ENCODE peak calls at places on chromosomes 16 and 17, in four cellular contexts. J is substantia nigra, P is activated gamma-delta T cell treated with Interleukin-2 at 50 U/mL for 16 hours, R is naive B cell. G is an unnamed sample.

GRCh38 chr17:55168970-55169687 is 95.6 kb upstream of the HLF start:
- DNase-seq in R (peak; percentile 31), P (no peak), J (no peak), G (no peak)

GRCh38 chr17:82592751-82593589 is 55.3 kb downstream of the WDR45B start:
- DNase-seq in J (peak; percentile 83), R (peak; percentile 65), P (peak; percentile 57), G (peak; percentile 67)

GRCh38 chr17:5706835-5707234 is 122.5 kb upstream of the NLRP1 start:
- DNase-seq in P (peak; percentile 55), J (peak; percentile 56), R (peak; percentile 46), G (peak; percentile 35)

GRCh38 chr17:76199466-76199865 is 40.8 kb downstream of the RNF157 start:
- DNase-seq in P (peak; percentile 41), R (no peak), J (no peak), G (no peak)

GRCh38 chr17:77117415-77117814 is 23.4 kb upstream of the SEC14L1 start:
- DNase-seq in P (no peak), R (no peak), J (no peak), G (no peak)

GRCh38 chr17:48121921-48122650 is 14.5 kb downstream of the SNX11 start:
- DNase-seq in J (peak; percentile 28), P (no peak), R (no peak), G (no peak)

GRCh38 chr17:45038771-45039634 is 12.4 kb downstream of the DCAKD start:
- DNase-seq in R (no peak), J (no peak), P (no peak), G (no peak)

GRCh38 chr16:19578378-19578851 is 22.9 kb downstream of the VPS35L start:
- DNase-seq in J (peak; percentile 86), P (no peak), R (no peak), G (no peak)

GRCh38 chr16:49652441-49653175 is 203.3 kb downstream of the ZNF423 start:
- DNase-seq in P (no peak), J (no peak), R (no peak), G (no peak)

GRCh38 chr17:36942031-36942599 is 4.8 kb downstream of the LHX1 start:
- DNase-seq in J (no peak), P (no peak), R (no peak), G (no peak)

GRCh38 chr16:77599793-77600415 is 122.4 kb upstream of the NUDT7 start:
- DNase-seq in R (no peak), P (no peak), J (no peak), G (no peak)

GRCh38 chr16:67278773-67279295 is 498 bp upstream of the PLEKHG4 start:
- DNase-seq in P (peak; percentile 29), R (no peak), J (peak; percentile 21), G (peak; percentile 39)

GRCh38 chr17:82328141-82328993 is 5.2 kb downstream of the SECTM1 start:
- DNase-seq in P (no peak), J (no peak), R (no peak), G (peak; percentile 91)

GRCh38 chr16:27529962-27530361 is 19.8 kb downstream of the GTF3C1 start:
- DNase-seq in R (no peak), P (no peak), J (peak; percentile 29), G (no peak)

GRCh38 chr16:2250652-2251280 is 621 bp downstream of the ECI1 start:
- DNase-seq in J (no peak), R (no peak), P (peak; percentile 19), G (peak; percentile 76)

GRCh38 chr17:77352996-77353395 is 212.2 kb downstream of the SEC14L1 start:
- DNase-seq in J (no peak), P (no peak), R (no peak), G (no peak)

GRCh38 chr17:10738516-10739258 is 8.9 kb upstream of the TMEM220 start:
- DNase-seq in P (no peak), R (no peak), J (no peak), G (peak; percentile 65)

GRCh38 chr17:16419929-16420271 is 4.5 kb downstream of the TRPV2 start:
- DNase-seq in R (no peak), J (no peak), P (peak; percentile 48), G (no peak)

GRCh38 chr16:27326738-27327585 is 13.2 kb downstream of the IL4R start:
- DNase-seq in J (peak; percentile 44), R (no peak), P (no peak), G (peak; percentile 87)

GRCh38 chr17:81432873-81433451 is 37.7 kb downstream of the BAHCC1 start:
- DNase-seq in P (no peak), R (no peak), J (peak; percentile 63), G (no peak)

G was measured in Peyer's patch.